ENCODE peak calls at places on chromosomes 6 and 20, in seven cellular contexts. G is heart right ventricle; R is ecto neural progenitor cell; L is Kasumi-1; P is ELR; V is stimulated activated CD8-positive, alpha-beta memory T cell treated with anti-CD3 and anti-CD28 coated beads, Interleukin-2, amount 100 ng/mL, for 48 hours; J is progenitor cell of endocrine pancreas. O is an unnamed sample.

GRCh38 chr20:24993337-24994185 is 1.0 kb upstream of the APMAP start:
- DNase-seq in P (peak; percentile 72), R (peak; percentile 26), J (no peak), G (no peak), L (peak; percentile 29), V (no peak), O (no peak)

GRCh38 chr6:89110288-89110687 is 7.6 kb downstream of the SRSF12 start:
- DNase-seq in J (no peak), L (no peak), V (no peak), R (no peak), P (no peak), G (no peak), O (no peak)

GRCh38 chr6:168877821-168878282 is 375.8 kb downstream of the THBS2 start:
- DNase-seq in V (no peak), G (no peak), P (no peak), L (no peak), J (no peak), R (no peak), O (no peak)

GRCh38 chr6:4693566-4693965 is 82.6 kb upstream of the CDYL start:
- DNase-seq in V (no peak), P (no peak), J (no peak), G (no peak), L (peak; percentile 34), R (no peak), O (no peak)

GRCh38 chr6:26311012-26311384 is 54.0 kb upstream of the BTN3A2 start:
- DNase-seq in G (no peak), P (peak; percentile 79), R (no peak), V (peak; percentile 55), L (peak; percentile 45), J (no peak), O (no peak)

GRCh38 chr20:48187891-48188290 is 402.6 kb upstream of the SULF2 start:
- DNase-seq in R (no peak), L (no peak), P (no peak), G (no peak), J (no peak), V (no peak), O (no peak)

GRCh38 chr20:37961016-37961415 is 58.1 kb downstream of the VSTM2L start:
- DNase-seq in L (no peak), G (no peak), P (no peak), R (no peak), V (no peak), J (no peak), O (no peak)

GRCh38 chr20:51661609-51662178 is 106.5 kb downstream of the ATP9A start:
- DNase-seq in R (no peak), G (no peak), P (peak; percentile 78), J (no peak), L (no peak), V (peak; percentile 35), O (no peak)

GRCh38 chr6:37221585-37222124 is 35.9 kb upstream of the TBC1D22B start:
- DNase-seq in R (no peak), P (no peak), V (no peak), G (no peak), J (no peak), L (no peak), O (no peak)

GRCh38 chr20:58610071-58610800 is 40.8 kb upstream of the STX16 start:
- DNase-seq in R (no peak), L (no peak), V (no peak), P (no peak), J (no peak), G (no peak), O (no peak)

GRCh38 chr20:34083137-34083536 is 28.9 kb downstream of the EIF2S2 start:
- DNase-seq in L (no peak), V (no peak), P (peak; percentile 46), G (peak; percentile 84), R (no peak), J (no peak), O (no peak)

GRCh38 chr6:72533601-72534000 is 88.3 kb upstream of the KCNQ5 start:
- DNase-seq in L (no peak), P (peak; percentile 9), J (no peak), R (no peak), G (no peak), V (no peak), O (no peak)

GRCh38 chr6:20286968-20287565 is 74.8 kb upstream of the MBOAT1 start:
- DNase-seq in V (no peak), J (no peak), P (peak; percentile 38), L (no peak), R (no peak), G (no peak), O (no peak)

GRCh38 chr6:63689421-63689820 is 53.8 kb downstream of the PHF3 start:
- DNase-seq in P (peak; percentile 15), J (no peak), G (no peak), L (peak; percentile 7), V (no peak), R (no peak), O (no peak)

GRCh38 chr20:19903168-19903676 is 113.9 kb upstream of the NAA20 start:
- DNase-seq in P (peak; percentile 36), L (peak; percentile 87), R (no peak), G (peak; percentile 47), J (no peak), V (no peak), O (no peak)

O was measured in type B pancreatic cell.